ENCODE peak calls at places on chromosomes 3 and 15, in seven cellular contexts. G is heart left ventricle; I is CD4-positive, alpha-beta memory T cell; O is CD8-positive, alpha-beta memory T cell; S is GM23248; P is tibial nerve; X is IMR-90. U is an unnamed sample.

GRCh38 chr3:44396200-44397171 is 57.9 kb downstream of the TCAIM start:
- DNase-seq in G (no peak), I (no peak), O (no peak), S (no peak), P (no peak), X (no peak), U (no peak)

GRCh38 chr15:67050062-67050461 is 15.3 kb upstream of the SMAD3 start:
- DNase-seq in G (no peak), I (no peak), O (no peak), S (peak), P (no peak), X (peak), U (no peak)

GRCh38 chr3:169179193-169180122 is 484.1 kb downstream of the MECOM start:
- DNase-seq in G (no peak), I (no peak), O (no peak), S (no peak), P (no peak), X (peak), U (no peak)

GRCh38 chr3:187017511-187018230 is 87.3 kb downstream of the ST6GAL1 start:
- DNase-seq in G (no peak), I (no peak), O (no peak), S (no peak), P (no peak), X (no peak), U (no peak)

GRCh38 chr3:157373783-157374182 is 62.9 kb upstream of the PTX3 start:
- DNase-seq in G (no peak), I (no peak), O (no peak), S (peak), P (no peak), X (peak), U (peak)

GRCh38 chr3:63047068-63047467 is 171.9 kb upstream of the CADPS start:
- DNase-seq in G (no peak), I (no peak), O (no peak), S (no peak), P (no peak), X (no peak), U (no peak)

GRCh38 chr15:58453931-58454793 is 22.4 kb downstream of the LIPC start:
- DNase-seq in G (no peak), I (no peak), O (no peak), S (peak), P (no peak), X (no peak), U (no peak)

GRCh38 chr15:68608206-68608843 is 29.5 kb downstream of the CORO2B start:
- DNase-seq in G (peak), I (no peak), O (no peak), S (no peak), P (peak), X (peak), U (no peak)

GRCh38 chr15:67736810-67737209 is 88.5 kb upstream of the SKOR1 start:
- DNase-seq in G (no peak), I (no peak), O (no peak), S (peak), P (no peak), X (peak), U (no peak)

GRCh38 chr15:72173401-72173800 is 24.2 kb downstream of the GRAMD2A start:
- DNase-seq in G (no peak), I (no peak), O (no peak), S (no peak), P (no peak), X (no peak), U (no peak)

GRCh38 chr15:45201557-45202246 is 13.9 kb upstream of the SHF start:
- DNase-seq in G (no peak), I (no peak), O (no peak), S (peak), P (no peak), X (no peak), U (no peak)

GRCh38 chr3:9091811-9092210 is 128.5 kb upstream of the RAD18 start:
- DNase-seq in G (no peak), I (no peak), O (no peak), S (peak), P (no peak), X (no peak), U (no peak)

GRCh38 chr3:42556089-42556632 is 25.6 kb downstream of the SEC22C start:
- DNase-seq in G (no peak), I (peak), O (peak), S (no peak), P (no peak), X (no peak), U (no peak)

GRCh38 chr3:28467414-28467813 is 118.8 kb upstream of the AZI2 start:
- DNase-seq in G (no peak), I (no peak), O (no peak), S (peak), P (no peak), X (no peak), U (no peak)

GRCh38 chr3:169864270-169864669 is 5.5 kb downstream of the LRRC31 start:
- DNase-seq in G (no peak), I (no peak), O (no peak), S (no peak), P (no peak), X (no peak), U (no peak)

GRCh38 chr3:20680990-20681628 is 495.1 kb upstream of the SGO1 start:
- DNase-seq in G (no peak), I (no peak), O (no peak), S (no peak), P (no peak), X (no peak), U (no peak)

GRCh38 chr15:87686308-87686707 is 570.2 kb downstream of the NTRK3 start:
- DNase-seq in G (no peak), I (no peak), O (no peak), S (peak), P (no peak), X (no peak), U (no peak)

GRCh38 chr15:58189148-58189811 is 51.1 kb downstream of the AQP9 start:
- DNase-seq in G (no peak), I (no peak), O (no peak), S (no peak), P (no peak), X (no peak), U (no peak)

GRCh38 chr15:99057020-99057419 is 47.9 kb upstream of the SYNM start:
- DNase-seq in G (peak), I (no peak), O (no peak), S (no peak), P (no peak), X (no peak), U (no peak)

GRCh38 chr15:60423540-60423939 is 25.8 kb upstream of the ANXA2 start:
- DNase-seq in G (no peak), I (no peak), O (no peak), S (peak), P (no peak), X (peak), U (peak)
- H3K27ac ChIP-seq in G (no peak), I (no peak), O (no peak), S (peak), P (no peak), X (no peak), U (peak)

GRCh38 chr3:40523781-40524180 is 979 bp upstream of the ZNF621 start:
- DNase-seq in G (no peak), I (no peak), O (no peak), S (peak), P (no peak), X (no peak), U (peak)
- H3K4me3 ChIP-seq in G (peak), I (no peak), O (no peak), S (peak), P (no peak), X (no peak), U (no peak)

DNA sequence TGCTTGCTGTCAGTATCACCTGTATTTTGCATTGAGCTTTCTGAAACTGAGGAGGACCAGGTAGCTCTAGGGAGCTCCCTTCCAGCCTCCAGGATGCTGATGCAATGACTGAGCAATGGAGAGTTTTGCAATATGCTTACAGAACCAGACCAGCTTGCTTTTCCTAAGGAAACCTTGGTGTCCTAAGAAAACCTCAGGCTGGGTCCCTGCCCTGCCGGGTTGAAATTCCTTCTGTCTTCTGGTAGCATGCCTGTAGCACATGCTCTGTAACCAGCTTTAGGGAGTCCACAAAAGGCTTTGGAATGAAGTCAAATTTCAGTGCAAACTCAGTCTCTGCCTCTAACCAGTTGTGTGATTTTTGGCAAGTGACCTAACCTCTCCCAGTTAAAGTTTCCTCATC is 65.8 kb upstream of the GSK3B start:
- DNase-seq in G (peak), I (no peak), O (no peak), S (peak), P (peak), X (peak), U (peak)
- H3K27ac ChIP-seq in G (no peak), I (no peak), O (no peak), S (peak), P (no peak), X (peak), U (peak)

GRCh38 chr15:37095197-37095992 is 5.0 kb downstream of the MEIS2 start:
- DNase-seq in G (peak), I (no peak), O (no peak), S (no peak), P (no peak), X (no peak), U (no peak)
- H3K4me3 ChIP-seq in G (peak), I (no peak), O (no peak), S (peak), P (no peak), X (no peak), U (no peak)

DNA sequence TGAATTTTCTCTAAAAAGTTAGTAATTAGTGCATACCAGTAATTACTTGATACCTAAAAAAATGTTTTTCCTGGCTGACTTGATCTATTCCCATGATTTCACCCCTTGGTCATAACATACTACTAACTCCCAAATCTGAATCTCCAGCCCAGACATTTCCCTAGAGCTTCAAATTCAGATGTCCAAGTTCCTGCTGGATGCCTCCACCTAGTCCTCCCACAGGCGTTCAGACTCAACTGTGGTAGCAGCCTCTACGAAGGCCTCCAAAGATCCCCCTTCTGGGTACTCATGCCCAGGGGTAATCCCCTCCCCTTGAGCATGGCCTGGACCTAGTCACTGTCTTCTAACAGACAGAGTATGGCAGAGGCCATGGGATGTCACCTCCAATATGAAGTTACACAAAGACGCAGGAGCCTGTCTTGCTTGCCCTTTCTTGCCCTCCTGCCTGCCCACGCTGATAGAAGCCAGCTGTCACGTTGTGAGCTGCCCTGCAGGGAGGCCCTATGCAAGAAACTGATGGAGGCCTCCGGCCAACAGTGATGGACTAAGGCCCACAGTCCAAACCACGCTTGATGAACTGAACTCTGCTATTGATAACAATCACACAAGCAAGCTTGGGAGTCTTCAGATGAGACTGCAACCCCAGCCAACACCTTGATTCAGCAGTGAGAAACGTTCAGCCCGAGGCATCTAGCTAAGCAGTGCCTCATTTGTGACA is 8.6 kb upstream of the FBN1 start:
- DNase-seq in G (peak), I (no peak), O (no peak), S (no peak), P (no peak), X (no peak), U (no peak)
- H3K27ac ChIP-seq in G (peak), I (no peak), O (no peak), S (no peak), P (no peak), X (no peak), U (no peak)

GRCh38 chr3:143120716-143121239 is 1.2 kb downstream of the CHST2 start:
- DNase-seq in G (peak), I (peak), O (peak), S (peak), P (no peak), X (peak), U (peak)

GRCh38 chr3:143123353-143123974 is 3.9 kb downstream of the CHST2 start:
- DNase-seq in G (no peak), I (no peak), O (no peak), S (no peak), P (no peak), X (no peak), U (no peak)

GRCh38 chr3:143121240-143122088 is 1.9 kb downstream of the CHST2 start:
- DNase-seq in G (peak), I (peak), O (peak), S (peak), P (no peak), X (peak), U (no peak)

GRCh38 chr3:143122608-143123352 is 3.2 kb downstream of the CHST2 start:
- DNase-seq in G (no peak), I (no peak), O (no peak), S (no peak), P (no peak), X (no peak), U (no peak)

DNA sequence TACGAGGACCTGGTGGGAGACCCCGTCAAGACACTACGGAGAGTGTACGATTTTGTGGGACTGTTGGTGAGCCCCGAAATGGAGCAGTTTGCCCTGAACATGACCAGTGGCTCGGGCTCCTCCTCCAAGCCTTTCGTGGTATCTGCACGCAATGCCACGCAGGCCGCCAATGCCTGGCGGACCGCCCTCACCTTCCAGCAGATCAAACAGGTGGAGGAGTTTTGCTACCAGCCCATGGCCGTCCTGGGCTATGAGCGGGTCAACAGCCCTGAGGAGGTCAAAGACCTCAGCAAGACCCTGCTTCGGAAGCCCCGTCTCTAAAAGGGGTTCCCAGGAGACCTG is 2.5 kb downstream of the CHST2 start:
- DNase-seq in G (peak), I (no peak), O (peak), S (no peak), P (no peak), X (no peak), U (no peak)
- H3K4me3 ChIP-seq in G (no peak), I (no peak), O (no peak), S (no peak), P (no peak), X (no peak), U (no peak)

U was measured in SJSA1.